ENCODE peak calls at places on chromosomes 12 and 14, in five cellular contexts. J is mucosa of descending colon, R is H7, Z is OCI-LY7, Q is stomach. I is an unnamed sample. For H3K36me3, the result is how much of the 10 kb centered on the place peaks cover.

GRCh38 chr12:23186950-23187349 is 562.0 kb downstream of the ETNK1 start:
- DNase-seq in J (no peak), R (no peak), Z (no peak), Q (no peak), I (no peak)

GRCh38 chr12:125187780-125188741 is 122.8 kb downstream of the AACS start:
- DNase-seq in J (no peak), R (peak), Z (no peak), Q (no peak), I (no peak)

GRCh38 chr12:62971769-62972525 is 37.0 kb upstream of the PPM1H start:
- DNase-seq in J (no peak), R (peak), Z (no peak), Q (no peak), I (no peak)

GRCh38 chr14:55752580-55753365 is 172.8 kb downstream of the KTN1 start:
- DNase-seq in J (no peak), R (peak), Z (no peak), Q (peak), I (no peak)

GRCh38 chr12:53543539-53543938 is 36.3 kb upstream of the NPFF start:
- DNase-seq in J (no peak), R (peak), Z (peak), Q (peak), I (peak)

GRCh38 chr14:64238049-64238448 is 56.1 kb downstream of the ESR2 start:
- DNase-seq in J (no peak), R (peak), Z (peak), Q (no peak), I (no peak)

GRCh38 chr14:68263563-68264350 is 444.2 kb downstream of the RAD51B start:
- DNase-seq in J (no peak), R (no peak), Z (no peak), Q (no peak), I (no peak)

GRCh38 chr12:25241171-25242020 is 9.3 kb downstream of the KRAS start:
- DNase-seq in J (no peak), R (peak), Z (peak), Q (no peak), I (no peak)

GRCh38 chr12:52975820-52976573 is 27.1 kb downstream of the KRT18 start:
- DNase-seq in J (peak), R (peak), Z (no peak), Q (peak), I (no peak)

GRCh38 chr14:99237288-99237687 is 34.7 kb downstream of the BCL11B start:
- DNase-seq in J (no peak), R (no peak), Z (no peak), Q (no peak), I (peak)

GRCh38 chr14:99240512-99241313 is 31.3 kb downstream of the BCL11B start:
- DNase-seq in J (no peak), R (no peak), Z (no peak), Q (no peak), I (no peak)

GRCh38 chr14:99241314-99242035 is 30.5 kb downstream of the BCL11B start:
- DNase-seq in J (no peak), R (no peak), Z (no peak), Q (no peak), I (peak)

GRCh38 chr14:99238234-99238633 is 33.8 kb downstream of the BCL11B start:
- DNase-seq in J (no peak), R (no peak), Z (no peak), Q (no peak), I (peak)

GRCh38 chr14:99239661-99240092 is 32.3 kb downstream of the BCL11B start:
- DNase-seq in J (no peak), R (no peak), Z (no peak), Q (no peak), I (no peak)
- H3K36me3 ChIP-seq in J (under half), R (under half), Z (under half), Q (under half), I (under half)

GRCh38 chr14:75373616-75374015 is 54.2 kb upstream of the JDP2 start:
- DNase-seq in J (no peak), R (no peak), Z (no peak), Q (no peak), I (no peak)

GRCh38 chr14:75371297-75371696 is 56.5 kb upstream of the JDP2 start:
- DNase-seq in J (no peak), R (no peak), Z (no peak), Q (no peak), I (no peak)

GRCh38 chr14:75372260-75372659 is 55.6 kb upstream of the JDP2 start:
- DNase-seq in J (no peak), R (no peak), Z (no peak), Q (no peak), I (no peak)

GRCh38 chr14:75374911-75375310 is 52.9 kb upstream of the JDP2 start:
- DNase-seq in J (no peak), R (no peak), Z (no peak), Q (no peak), I (no peak)

GRCh38 chr14:75373133-75373532 is 54.7 kb upstream of the JDP2 start:
- DNase-seq in J (no peak), R (no peak), Z (no peak), Q (no peak), I (no peak)
- H3K4me3 ChIP-seq in J (no peak), R (no peak), Z (no peak), Q (no peak), I (no peak)

GRCh38 chr12:111544032-111544431 is 55.1 kb downstream of the ATXN2 start:
- DNase-seq in J (no peak), R (no peak), Z (no peak), Q (no peak), I (no peak)

GRCh38 chr12:111546758-111547383 is 52.2 kb downstream of the ATXN2 start:
- DNase-seq in J (no peak), R (no peak), Z (no peak), Q (no peak), I (no peak)

GRCh38 chr12:111546171-111546570 is 52.9 kb downstream of the ATXN2 start:
- DNase-seq in J (no peak), R (no peak), Z (no peak), Q (no peak), I (no peak)
- H3K36me3 ChIP-seq in J (under half), R (under half), Z (half or more), Q (half or more), I (under half)

GRCh38 chr14:23364604-23365352 is at the start of gene EFS:
- DNase-seq in J (no peak), R (peak), Z (no peak), Q (no peak), I (no peak)

GRCh38 chr14:23362200-23362599 is 2.8 kb downstream of the EFS start:
- DNase-seq in J (no peak), R (peak), Z (no peak), Q (no peak), I (no peak)

GRCh38 chr14:23366163-23366921 is 1.4 kb upstream of the EFS start:
- DNase-seq in J (no peak), R (peak), Z (no peak), Q (no peak), I (no peak)

GRCh38 chr14:23364164-23364571 is 804 bp downstream of the EFS start:
- DNase-seq in J (no peak), R (peak), Z (no peak), Q (no peak), I (no peak)

GRCh38 chr14:23365353-23366162 is 586 bp upstream of the EFS start:
- DNase-seq in J (no peak), R (peak), Z (no peak), Q (peak), I (no peak)
- H3K4me3 ChIP-seq in J (no peak), R (peak), Z (no peak), Q (peak), I (no peak)

GRCh38 chr14:73290279-73290678 is 53.0 kb downstream of the PAPLN start:
- DNase-seq in J (no peak), R (no peak), Z (no peak), Q (no peak), I (no peak)
- H3K36me3 ChIP-seq in J (under half), R (under half), Z (under half), Q (half or more), I (under half)

DNA sequence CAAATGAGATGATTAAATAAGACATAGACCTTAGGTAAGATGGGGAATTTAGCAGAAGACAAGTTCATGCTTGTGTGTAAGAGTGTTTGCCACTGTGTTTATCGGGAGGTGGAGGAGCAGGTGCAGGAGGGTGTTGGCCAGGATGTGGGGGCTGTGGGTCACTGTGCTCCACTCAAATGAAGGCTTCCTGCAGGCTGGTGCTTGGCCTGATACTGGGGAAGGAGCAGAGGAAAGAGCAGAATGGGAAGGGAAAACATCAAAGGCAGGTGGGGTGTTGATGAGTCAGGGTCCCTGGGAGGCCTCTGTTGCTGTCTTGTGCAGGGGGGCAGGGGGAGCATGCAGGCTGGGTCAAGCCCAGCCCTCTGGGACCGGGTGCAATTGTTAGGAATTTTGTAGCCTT is 126.5 kb downstream of the TSPAN9 start:
- DNase-seq in J (no peak), R (no peak), Z (no peak), Q (no peak), I (no peak)
- H3K4me3 ChIP-seq in J (no peak), R (no peak), Z (no peak), Q (no peak), I (no peak)

GRCh38 chr14:58966991-58967390 is 221.5 kb upstream of the DAAM1 start:
- DNase-seq in J (no peak), R (no peak), Z (no peak), Q (no peak), I (no peak)

GRCh38 chr14:58965601-58966000 is 222.9 kb upstream of the DAAM1 start:
- DNase-seq in J (no peak), R (no peak), Z (no peak), Q (no peak), I (no peak)

GRCh38 chr14:58960945-58961731 is 227.3 kb upstream of the DAAM1 start:
- DNase-seq in J (no peak), R (no peak), Z (no peak), Q (no peak), I (no peak)

GRCh38 chr14:58964598-58964928 is 223.9 kb upstream of the DAAM1 start:
- DNase-seq in J (no peak), R (no peak), Z (no peak), Q (no peak), I (no peak)

DNA sequence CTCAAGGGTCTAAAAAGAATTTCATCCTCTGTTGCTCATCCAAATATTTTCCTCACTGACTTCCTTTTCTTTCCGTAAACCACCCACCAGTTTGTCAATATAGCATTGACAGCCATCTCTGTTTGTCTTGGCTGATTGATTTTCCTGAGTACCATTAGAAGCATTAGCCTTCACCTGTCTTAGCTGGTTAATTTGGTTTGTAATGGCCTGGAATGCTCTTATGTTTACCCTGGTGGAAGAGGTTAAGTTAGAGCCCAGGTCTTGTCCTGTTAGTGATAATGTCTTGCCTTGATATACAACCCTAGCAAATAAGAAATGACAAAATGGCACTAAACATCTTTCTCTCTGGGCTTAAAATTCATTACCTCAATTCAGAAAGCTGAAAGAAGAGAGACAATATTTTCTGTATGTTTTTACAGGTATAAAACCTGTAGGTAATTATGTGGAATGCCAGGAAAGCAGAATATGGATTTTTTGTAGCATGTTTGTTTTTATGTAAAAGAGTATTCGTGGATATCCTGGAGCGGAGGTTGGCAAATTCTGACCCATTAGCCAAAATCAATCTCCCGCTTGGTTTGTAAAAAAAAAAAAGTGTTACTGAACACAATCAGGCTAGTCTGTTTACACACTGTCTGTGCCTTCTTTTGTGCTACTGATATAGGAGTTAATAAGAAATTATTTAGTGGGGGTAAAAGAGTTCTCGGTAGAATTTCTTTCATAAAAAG is 224.4 kb upstream of the DAAM1 start:
- DNase-seq in J (no peak), R (no peak), Z (no peak), Q (no peak), I (no peak)
- H3K36me3 ChIP-seq in J (under half), R (under half), Z (under half), Q (under half), I (under half)

GRCh38 chr14:99736600-99737371 is 52.7 kb downstream of the CYP46A1 start:
- DNase-seq in J (no peak), R (no peak), Z (no peak), Q (no peak), I (no peak)
- H3K4me3 ChIP-seq in J (no peak), R (no peak), Z (no peak), Q (peak), I (no peak)

DNA sequence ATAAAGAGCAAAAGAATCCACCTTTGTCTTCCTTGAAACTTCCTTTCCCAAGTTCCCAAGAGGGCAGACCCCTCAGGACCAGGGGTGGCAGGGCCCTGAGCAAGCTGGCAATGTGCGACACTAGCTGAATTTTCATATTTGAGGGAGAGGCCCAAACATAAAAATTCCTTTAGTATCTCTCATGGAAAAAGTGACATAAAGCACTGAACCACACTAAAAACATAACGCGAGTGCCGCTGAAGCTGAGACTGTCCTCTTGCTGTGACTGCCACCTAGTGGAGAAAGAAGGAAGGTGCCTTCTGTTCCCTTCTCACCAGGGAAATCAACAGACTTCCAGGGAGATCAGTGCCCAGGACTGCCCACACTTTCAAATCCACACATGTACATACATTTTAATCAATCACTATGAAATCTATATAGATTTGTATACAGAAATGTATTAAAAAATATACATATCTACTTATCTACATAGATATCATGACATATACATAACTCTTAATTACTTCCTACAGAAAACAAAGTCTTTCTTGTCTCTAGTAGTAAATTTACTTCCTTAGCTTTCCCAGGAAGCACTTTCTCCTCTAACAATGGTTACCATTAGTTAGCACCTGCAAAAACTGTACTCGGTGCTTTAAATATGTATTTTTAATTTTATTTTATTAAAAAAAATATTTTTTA is 53.8 kb downstream of the SSH1 start:
- DNase-seq in J (no peak), R (peak), Z (peak), Q (peak), I (peak)
- H3K36me3 ChIP-seq in J (under half), R (under half), Z (under half), Q (half or more), I (under half)

DNA sequence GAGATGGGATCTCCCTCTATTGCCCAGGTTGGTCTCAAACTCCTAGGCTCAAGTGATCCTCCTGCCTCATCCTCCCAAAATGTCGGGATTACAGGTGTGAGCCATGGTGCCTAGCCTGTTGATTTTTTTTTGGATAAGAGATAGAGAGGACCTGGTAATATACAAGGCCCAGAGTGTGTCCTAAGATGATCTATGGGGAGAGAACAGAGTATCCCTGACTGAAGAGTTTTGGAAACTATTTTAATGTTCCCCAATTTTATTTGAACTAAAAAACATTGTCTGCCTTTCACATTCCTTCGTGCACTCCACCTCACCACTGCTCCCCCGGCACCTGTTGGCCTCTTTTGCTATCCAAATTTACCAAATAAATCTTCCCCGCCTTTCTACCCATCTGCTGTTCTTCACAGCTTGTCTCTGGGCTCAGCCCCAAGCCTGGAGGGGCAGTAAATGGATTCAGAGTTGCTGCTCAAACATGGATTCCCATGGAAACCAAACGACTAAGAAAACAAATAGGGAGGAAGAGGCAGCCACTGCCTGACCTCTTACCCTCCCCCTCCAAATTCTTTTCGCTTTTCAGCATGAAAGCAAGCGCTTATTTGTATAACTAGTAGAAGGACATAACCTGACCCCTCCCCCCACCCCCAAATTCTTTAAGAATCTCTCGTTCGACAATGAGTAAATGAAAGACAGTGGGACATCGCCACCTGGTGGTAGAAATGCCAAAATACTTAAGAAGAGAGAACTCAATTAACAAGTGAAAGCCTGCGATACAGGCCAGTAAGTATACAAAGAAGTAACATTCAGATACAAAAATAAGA is 22.6 kb downstream of the OR10G3 start:
- DNase-seq in J (no peak), R (peak), Z (peak), Q (peak), I (peak)
- H3K4me3 ChIP-seq in J (no peak), R (no peak), Z (peak), Q (peak), I (peak)